ENCODE peak calls at places on chromosome 11, in four cellular contexts. Z is testis, V is psoas muscle, W is mammary epithelial cell. R is an unnamed sample.

GRCh38 chr11:76598426-76598839 is 72.1 kb downstream of the LRRC32 start:
- DNase-seq in Z (peak; percentile 76), V (no peak), W (no peak), R (no peak)

GRCh38 chr11:47981667-47982404 is 1.5 kb downstream of the PTPRJ start:
- DNase-seq in Z (no peak), V (peak; percentile 29), W (no peak), R (no peak)

GRCh38 chr11:44484211-44484610 is 81.3 kb upstream of the CD82 start:
- DNase-seq in Z (peak; percentile 48), V (no peak), W (peak; percentile 8), R (no peak)

GRCh38 chr11:15327786-15328231 is 213.1 kb downstream of the INSC start:
- DNase-seq in Z (peak; percentile 84), V (peak; percentile 25), W (peak; percentile 27), R (no peak)

GRCh38 chr11:11229691-11230090 is 123.4 kb downstream of the CSNK2A3 start:
- DNase-seq in Z (no peak), V (no peak), W (peak; percentile 94), R (peak; percentile 83)

GRCh38 chr11:23201936-23202522 is 341.8 kb upstream of the CCDC179 start:
- DNase-seq in Z (no peak), V (no peak), W (no peak), R (no peak)

GRCh38 chr11:106077609-106078517 is at the start of gene AASDHPPT:
- DNase-seq in Z (peak; percentile 49), V (no peak), W (peak; percentile 55), R (no peak)

GRCh38 chr11:8097062-8097814 is 16.2 kb downstream of the TUB start:
- DNase-seq in Z (peak; percentile 13), V (no peak), W (no peak), R (no peak)

GRCh38 chr11:3093281-3094191 is 36.3 kb upstream of the CARS1 start:
- DNase-seq in Z (no peak), V (no peak), W (no peak), R (no peak)

GRCh38 chr11:67636962-67637361 is 2.6 kb downstream of the TBX10 start:
- DNase-seq in Z (no peak), V (no peak), W (no peak), R (no peak)

GRCh38 chr11:128733440-128734115 is 39.7 kb downstream of the FLI1 start:
- DNase-seq in Z (no peak), V (no peak), W (no peak), R (no peak)

GRCh38 chr11:69588270-69588669 is 52.7 kb upstream of the CCND1 start:
- DNase-seq in Z (no peak), V (no peak), W (peak; percentile 83), R (peak; percentile 18)

GRCh38 chr11:125070699-125071254 is 7.7 kb downstream of the SLC37A2 start:
- DNase-seq in Z (peak; percentile 51), V (peak; percentile 69), W (peak; percentile 85), R (peak; percentile 34)

GRCh38 chr11:35928688-35929087 is 15.2 kb upstream of the LDLRAD3 start:
- DNase-seq in Z (no peak), V (no peak), W (no peak), R (no peak)

GRCh38 chr11:102168483-102168882 is 58.2 kb downstream of the YAP1 start:
- DNase-seq in Z (no peak), V (no peak), W (peak; percentile 28), R (no peak)

GRCh38 chr11:35658028-35658948 is 4.3 kb upstream of the TRIM44 start:
- DNase-seq in Z (no peak), V (no peak), W (no peak), R (no peak)

GRCh38 chr11:125376117-125376516 is 119.9 kb downstream of the FEZ1 start:
- DNase-seq in Z (peak; percentile 25), V (peak; percentile 81), W (peak; percentile 39), R (peak; percentile 6)

GRCh38 chr11:68282141-68282860 is 10.5 kb upstream of the C11orf24 start:
- DNase-seq in Z (no peak), V (no peak), W (peak; percentile 83), R (no peak)

GRCh38 chr11:106724293-106724892 is 293.9 kb downstream of the GUCY1A2 start:
- DNase-seq in Z (no peak), V (no peak), W (no peak), R (no peak)

GRCh38 chr11:131637469-131638175 is 267.2 kb downstream of the NTM start:
- DNase-seq in Z (no peak), V (no peak), W (no peak), R (no peak)

GRCh38 chr11:3128356-3129180 is 36.5 kb downstream of the OSBPL5 start:
- DNase-seq in Z (no peak), V (peak; percentile 9), W (no peak), R (no peak)

GRCh38 chr11:1060885-1061616 is 13.6 kb upstream of the MUC2 start:
- DNase-seq in Z (no peak), V (peak; percentile 7), W (peak; percentile 46), R (peak; percentile 36)

GRCh38 chr11:92211576-92212167 is 12.9 kb upstream of the FAT3 start:
- DNase-seq in Z (peak; percentile 54), V (no peak), W (peak; percentile 21), R (no peak)

GRCh38 chr11:14334893-14335292 is 24.1 kb downstream of the RRAS2 start:
- DNase-seq in Z (no peak), V (no peak), W (no peak), R (no peak)

GRCh38 chr11:102494216-102494615 is 36.3 kb downstream of the MMP7 start:
- DNase-seq in Z (no peak), V (no peak), W (peak; percentile 78), R (no peak)

GRCh38 chr11:78292109-78292803 is 103.5 kb downstream of the USP35 start:
- DNase-seq in Z (no peak), V (no peak), W (no peak), R (no peak)
- H3K27ac ChIP-seq in Z (no peak overlapping the region), V (no peak overlapping the region), W (no peak overlapping the region), R (no peak overlapping the region)

GRCh38 chr11:78982377-78982925 is 407.8 kb upstream of the NARS2 start:
- DNase-seq in Z (no peak), V (no peak), W (no peak), R (no peak)

GRCh38 chr11:78986305-78986704 is 411.6 kb upstream of the NARS2 start:
- DNase-seq in Z (no peak), V (no peak), W (no peak), R (no peak)

GRCh38 chr11:78978831-78979230 is 404.2 kb upstream of the NARS2 start:
- DNase-seq in Z (no peak), V (no peak), W (no peak), R (no peak)

GRCh38 chr11:78985654-78986053 is 411.0 kb upstream of the NARS2 start:
- DNase-seq in Z (no peak), V (no peak), W (no peak), R (no peak)

GRCh38 chr11:78981153-78981552 is 406.5 kb upstream of the NARS2 start:
- DNase-seq in Z (no peak), V (no peak), W (no peak), R (no peak)
- H3K27ac ChIP-seq in Z (no peak overlapping the region), V (no peak overlapping the region), W (no peak overlapping the region), R (no peak overlapping the region)

DNA sequence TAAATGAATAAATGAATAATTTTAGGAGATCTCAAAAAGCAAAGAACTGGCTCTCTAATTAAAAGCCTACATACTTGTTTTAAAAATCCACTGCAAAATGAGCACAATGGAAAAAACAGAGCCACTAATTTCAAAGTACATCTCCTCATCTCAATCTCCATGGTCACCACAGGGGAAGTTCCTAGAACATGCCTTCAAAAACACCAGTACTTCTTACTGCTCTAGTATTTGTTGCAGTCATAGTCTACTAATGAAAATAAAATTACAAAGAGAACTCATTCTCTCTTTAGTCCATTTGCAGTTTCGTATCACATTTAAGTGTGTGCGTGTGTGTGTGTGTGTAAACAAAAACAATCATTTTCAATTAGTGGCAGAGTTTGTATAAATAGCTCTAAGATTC is 54.0 kb downstream of the PIK3C2A start:
- DNase-seq in Z (no peak), V (no peak), W (no peak), R (no peak)
- H3K27ac ChIP-seq in Z (no peak overlapping the region), V (no peak overlapping the region), W (no peak overlapping the region), R (no peak overlapping the region)

GRCh38 chr11:86893235-86893634 is 62.0 kb downstream of the FZD4 start:
- DNase-seq in Z (no peak), V (no peak), W (no peak), R (no peak)

GRCh38 chr11:86891020-86891419 is 64.2 kb downstream of the FZD4 start:
- DNase-seq in Z (no peak), V (no peak), W (no peak), R (no peak)

GRCh38 chr11:86888978-86889341 is 66.2 kb downstream of the FZD4 start:
- DNase-seq in Z (no peak), V (no peak), W (no peak), R (no peak)

GRCh38 chr11:86888164-86888977 is 66.8 kb downstream of the FZD4 start:
- DNase-seq in Z (no peak), V (no peak), W (no peak), R (no peak)
- H3K27ac ChIP-seq in Z (no peak overlapping the region), V (no peak overlapping the region), W (no peak overlapping the region), R (no peak overlapping the region)

GRCh38 chr11:93350835-93351234 is 20.3 kb downstream of the DEUP1 start:
- DNase-seq in Z (no peak), V (no peak), W (no peak), R (no peak)
- H3K27ac ChIP-seq in Z (no peak overlapping the region), V (no peak overlapping the region), W (no peak overlapping the region), R (no peak overlapping the region)

DNA sequence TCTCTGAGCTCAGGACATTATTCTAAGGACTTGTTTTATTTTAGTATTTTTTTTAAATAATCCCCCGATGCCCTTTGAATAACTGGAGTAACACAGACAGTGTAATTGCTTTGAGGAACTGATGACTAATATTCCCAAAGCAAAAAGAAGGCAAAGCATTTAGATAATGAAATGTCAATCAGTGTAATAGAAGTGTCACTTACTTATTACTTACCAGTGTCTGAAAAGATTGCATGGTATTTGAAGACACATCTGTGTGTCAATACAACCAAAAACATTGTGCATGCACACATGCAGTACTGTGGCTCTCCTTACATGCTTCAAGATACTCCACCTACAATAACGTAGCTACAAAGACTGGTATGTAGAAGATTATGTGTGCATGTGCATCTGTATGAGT is 264.1 kb upstream of the ANO5 start:
- DNase-seq in Z (no peak), V (no peak), W (no peak), R (no peak)
- H3K27ac ChIP-seq in Z (no peak overlapping the region), V (no peak overlapping the region), W (no peak overlapping the region), R (no peak overlapping the region)

GRCh38 chr11:112589132-112589531 is 328.5 kb upstream of the PLET1 start:
- DNase-seq in Z (no peak), V (no peak), W (no peak), R (no peak)
- H3K27ac ChIP-seq in Z (no peak overlapping the region), V (no peak overlapping the region), W (no peak overlapping the region), R (no peak overlapping the region)

GRCh38 chr11:30433831-30434230 is 110.9 kb downstream of the ARL14EP start:
- DNase-seq in Z (no peak), V (no peak), W (no peak), R (no peak)
- H3K27ac ChIP-seq in Z (no peak overlapping the region), V (no peak overlapping the region), W (no peak overlapping the region), R (no peak overlapping the region)